ENCODE peak calls at places on chromosomes 5 and 9, in six cellular contexts. I, L, R, E, H and S are unnamed samples.

GRCh38 chr5:139215176-139215975 is 17.2 kb upstream of the SIL1 start:
- DNase-seq in H (no peak), I (no peak), R (no peak), L (no peak), E (no peak), S (no peak)

GRCh38 chr9:127161081-127161621 is 38.7 kb upstream of the ANGPTL2 start:
- DNase-seq in I (no peak), E (no peak), H (no peak), L (no peak), R (no peak), S (no peak)

GRCh38 chr9:636931-637591 is 204.4 kb upstream of the DMRT1 start:
- DNase-seq in L (no peak), I (no peak), R (no peak), E (no peak), H (no peak), S (no peak)

GRCh38 chr5:127061956-127062355 is 11.3 kb downstream of the C5orf63 start:
- DNase-seq in R (no peak), L (no peak), I (no peak), E (no peak), H (no peak), S (no peak)

GRCh38 chr5:125257057-125257970 is 510.9 kb upstream of the ZNF608 start:
- DNase-seq in L (no peak), E (no peak), H (no peak), R (no peak), I (no peak), S (no peak)

GRCh38 chr5:157328277-157328912 is 62.5 kb downstream of the CYFIP2 start:
- DNase-seq in I (peak; percentile 58), E (peak; percentile 64), H (peak; percentile 67), L (peak; percentile 74), R (peak; percentile 89), S (peak; percentile 81)

GRCh38 chr5:77560677-77561263 is 68.7 kb upstream of the WDR41 start:
- DNase-seq in I (no peak), H (no peak), R (peak; percentile 62), L (peak; percentile 37), E (peak; percentile 5), S (peak; percentile 25)

GRCh38 chr5:141363952-141364660 is at the start of gene PCDHGA5:
- DNase-seq in H (no peak), E (no peak), R (no peak), L (no peak), I (no peak), S (no peak)

GRCh38 chr5:142253938-142254895 is 70.6 kb downstream of the SPRY4 start:
- DNase-seq in I (no peak), H (no peak), L (no peak), R (no peak), E (no peak), S (no peak)

GRCh38 chr9:119951591-119951990 is 582.4 kb upstream of the BRINP1 start:
- DNase-seq in H (no peak), I (no peak), L (no peak), E (no peak), R (no peak), S (no peak)

GRCh38 chr5:40410231-40410861 is 269.4 kb upstream of the PTGER4 start:
- DNase-seq in H (no peak), E (no peak), R (no peak), I (no peak), L (no peak), S (no peak)

GRCh38 chr5:53172630-53173029 is 63.1 kb upstream of the MOCS2 start:
- DNase-seq in H (no peak), I (no peak), E (no peak), L (no peak), R (no peak), S (no peak)

GRCh38 chr9:130053504-130054427 is at the start of gene GPR107:
- DNase-seq in E (peak; percentile 61), I (peak; percentile 82), L (peak; percentile 61), R (peak; percentile 90), H (peak; percentile 83), S (peak; percentile 89)

GRCh38 chr9:125889524-125890473 is 142.6 kb downstream of the PBX3 start:
- DNase-seq in R (peak; percentile 47), H (peak; percentile 32), I (peak; percentile 11), L (no peak), E (no peak), S (peak; percentile 81)

GRCh38 chr9:96333958-96334357 is 32.0 kb upstream of the HSD17B3 start:
- DNase-seq in L (no peak), R (no peak), I (no peak), E (no peak), H (no peak), S (no peak)

GRCh38 chr9:112971415-112971814 is 40.6 kb downstream of the ZNF883 start:
- DNase-seq in I (peak; percentile 9), R (peak; percentile 13), E (no peak), H (no peak), L (no peak), S (no peak)

GRCh38 chr5:38473008-38473407 is 83.4 kb downstream of the LIFR start:
- DNase-seq in L (no peak), E (no peak), R (no peak), I (no peak), H (no peak), S (no peak)

GRCh38 chr9:14593406-14593805 is 99.8 kb downstream of the ZDHHC21 start:
- DNase-seq in H (no peak), I (no peak), R (no peak), E (no peak), L (no peak), S (no peak)

GRCh38 chr9:130387905-130388304 is 56.9 kb upstream of the ASS1 start:
- DNase-seq in I (no peak), R (no peak), H (no peak), E (no peak), L (no peak), S (no peak)

GRCh38 chr5:34047147-34047546 is 4.1 kb upstream of the C1QTNF3 start:
- DNase-seq in H (no peak), L (no peak), I (no peak), R (no peak), E (no peak), S (no peak)

GRCh38 chr5:119420173-119420572 is 32.1 kb upstream of the HSD17B4 start:
- DNase-seq in L (no peak), E (peak; percentile 49), R (no peak), H (no peak), I (no peak), S (no peak)

GRCh38 chr9:95942016-95942415 is 66.5 kb downstream of the ERCC6L2 start:
- DNase-seq in H (no peak), I (no peak), L (no peak), R (no peak), E (no peak), S (no peak)

GRCh38 chr5:150521522-150521817 is 13.5 kb downstream of the NDST1 start:
- DNase-seq in I (no peak), L (no peak), E (no peak), H (no peak), R (no peak), S (no peak)

GRCh38 chr9:27572918-27573698 is at the start of gene C9orf72:
- DNase-seq in E (peak; percentile 82), R (peak; percentile 92), I (peak; percentile 87), H (peak; percentile 78), L (peak; percentile 52), S (peak; percentile 89)

GRCh38 chr5:171747061-171747859 is 38.4 kb upstream of the SMIM23 start:
- DNase-seq in E (no peak), L (no peak), I (no peak), H (no peak), R (no peak), S (no peak)

GRCh38 chr5:41856644-41857491 is 13.4 kb downstream of the OXCT1 start:
- DNase-seq in L (peak; percentile 68), H (peak; percentile 51), I (peak; percentile 26), E (peak; percentile 64), R (peak; percentile 88), S (peak; percentile 59)

GRCh38 chr5:127957183-127957582 is 126.4 kb upstream of the SLC12A2 start:
- DNase-seq in L (no peak), R (peak; percentile 36), E (peak; percentile 51), H (no peak), I (peak; percentile 52), S (no peak)

GRCh38 chr5:111776903-111777302 is 19.9 kb upstream of the NREP start:
- DNase-seq in H (no peak), L (no peak), E (no peak), R (no peak), I (no peak), S (no peak)

GRCh38 chr5:111782171-111782570 is 25.2 kb upstream of the NREP start:
- DNase-seq in L (no peak), E (no peak), I (no peak), H (no peak), R (no peak), S (no peak)

GRCh38 chr5:111777382-111777781 is 20.4 kb upstream of the NREP start:
- DNase-seq in I (no peak), R (no peak), L (no peak), H (no peak), E (no peak), S (no peak)

GRCh38 chr5:111781200-111781599 is 24.2 kb upstream of the NREP start:
- DNase-seq in H (peak; percentile 37), R (no peak), I (peak; percentile 13), L (no peak), E (no peak), S (no peak)

GRCh38 chr5:111779260-111780254 is 22.6 kb upstream of the NREP start:
- DNase-seq in L (no peak), I (no peak), H (no peak), E (no peak), R (no peak), S (no peak)
- TF ChIP-seq CTCF in L (no peak), I (no peak), H (no peak), E (no peak), R (no peak), S (no peak)

GRCh38 chr5:173282916-173283315 is 45.3 kb downstream of the STC2 start:
- DNase-seq in H (no peak), R (no peak), E (no peak), L (no peak), I (no peak), S (no peak)

GRCh38 chr5:173278641-173279040 is 43.6 kb upstream of the NKX2-5 start:
- DNase-seq in R (no peak), I (no peak), E (no peak), H (no peak), L (no peak), S (no peak)

GRCh38 chr5:173279166-173279565 is 44.2 kb upstream of the NKX2-5 start:
- DNase-seq in E (no peak), R (no peak), H (no peak), L (no peak), I (no peak), S (no peak)

GRCh38 chr5:173283318-173284288 is 44.6 kb downstream of the STC2 start:
- DNase-seq in I (peak; percentile 51), H (peak; percentile 61), E (peak; percentile 65), R (peak; percentile 90), L (peak; percentile 93), S (peak; percentile 81)

GRCh38 chr5:173281910-173282309 is 46.3 kb downstream of the STC2 start:
- DNase-seq in E (no peak), L (no peak), R (peak; percentile 47), H (no peak), I (no peak), S (no peak)
- TF ChIP-seq CTCF in E (no peak), L (no peak), R (peak; percentile 38), H (no peak), I (no peak), S (no peak)

GRCh38 chr5:8851101-8851500 is 694.8 kb downstream of the SEMA5A start:
- DNase-seq in E (no peak), I (no peak), H (no peak), R (no peak), L (no peak), S (no peak)
- TF ChIP-seq CTCF in E (no peak), I (no peak), H (no peak), R (no peak), L (no peak), S (no peak)

GRCh38 chr9:124291801-124292396 is 34.1 kb downstream of the NEK6 start:
- DNase-seq in L (no peak), H (no peak), I (peak; percentile 51), R (no peak), E (no peak), S (peak; percentile 74)
- TF ChIP-seq CTCF in L (no peak), H (no peak), I (no peak), R (no peak), E (no peak), S (no peak)